ENCODE peak calls at places on chromosomes 5 and 9, in ten cellular contexts. A, F, G, O, H, R, Q, T, I and Z are unnamed samples.

GRCh38 chr5:142783601-142784291 is 13.6 kb downstream of the ARHGAP26 start:
- DNase-seq in A (peak; percentile 20), F (no peak), G (peak; percentile 43), O (peak; percentile 80), H (no peak), R (no peak), Q (no peak), T (no peak), I (no peak), Z (no peak)

GRCh38 chr9:81879501-81879916 is 48.7 kb upstream of the SPATA31D4 start:
- DNase-seq in A (no peak), F (no peak), G (no peak), O (no peak), H (no peak), R (no peak), Q (peak; percentile 65), T (no peak), I (peak; percentile 72), Z (no peak)

GRCh38 chr5:151094054-151094858 is 13.4 kb upstream of the TNIP1 start:
- DNase-seq in A (no peak), F (no peak), G (no peak), O (no peak), H (no peak), R (no peak), Q (peak; percentile 73), T (no peak), I (peak; percentile 74), Z (no peak)

GRCh38 chr5:171867786-171868185 is 82.2 kb downstream of the SMIM23 start:
- DNase-seq in A (no peak), F (no peak), G (no peak), O (no peak), H (no peak), R (no peak), Q (no peak), T (no peak), I (no peak), Z (no peak)

GRCh38 chr9:90287567-90288274 is 354.9 kb downstream of the DIRAS2 start:
- DNase-seq in A (no peak), F (no peak), G (no peak), O (no peak), H (no peak), R (no peak), Q (peak; percentile 39), T (no peak), I (no peak), Z (no peak)

GRCh38 chr5:108102463-108102862 is 279.4 kb downstream of the FBXL17 start:
- DNase-seq in A (no peak), F (no peak), G (no peak), O (no peak), H (no peak), R (no peak), Q (no peak), T (no peak), I (no peak), Z (no peak)

GRCh38 chr9:18362901-18363685 is 110.9 kb upstream of the ADAMTSL1 start:
- DNase-seq in A (no peak), F (no peak), G (no peak), O (peak; percentile 46), H (no peak), R (no peak), Q (peak; percentile 10), T (no peak), I (peak; percentile 24), Z (no peak)

GRCh38 chr5:169970911-169971436 is 9.3 kb downstream of the INSYN2B start:
- DNase-seq in A (no peak), F (no peak), G (no peak), O (peak; percentile 66), H (no peak), R (no peak), Q (no peak), T (no peak), I (no peak), Z (no peak)

DNA sequence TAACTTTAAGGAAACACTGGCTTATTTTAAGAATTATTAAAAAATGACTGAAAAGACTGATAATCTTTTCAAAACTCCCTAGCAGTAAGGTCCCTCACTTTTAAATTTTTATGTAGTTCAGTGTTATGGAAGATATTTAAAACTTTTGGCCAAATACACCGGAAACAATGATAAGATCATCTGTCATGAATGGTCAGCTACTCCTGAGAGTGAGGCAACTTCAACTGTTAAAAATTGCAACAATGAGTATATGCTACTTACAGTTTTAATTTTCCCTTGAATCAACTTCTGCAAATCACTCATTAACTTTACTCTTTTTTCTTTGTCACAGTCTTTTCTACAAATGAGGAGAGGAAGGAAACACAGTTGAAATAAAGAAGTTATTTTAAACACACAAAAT is 10.8 kb downstream of the PUM3 start:
- DNase-seq in A (no peak), F (no peak), G (no peak), O (no peak), H (no peak), R (no peak), Q (no peak), T (no peak), I (no peak), Z (no peak)
- H3K27ac ChIP-seq in A (no peak overlapping the region), F (no peak overlapping the region), G (no peak overlapping the region), O (no peak overlapping the region), H (no peak overlapping the region), R (no peak overlapping the region), Q (no peak overlapping the region), T (no peak overlapping the region), I (no peak overlapping the region), Z (no peak overlapping the region)

GRCh38 chr9:73151653-73152382 is at the start of gene ANXA1:
- DNase-seq in A (no peak), F (no peak), G (no peak), O (no peak), H (peak; percentile 60), R (no peak), Q (no peak), T (no peak), I (peak; percentile 34), Z (no peak)

GRCh38 chr9:73152445-73152844 is 780 bp downstream of the ANXA1 start:
- DNase-seq in A (no peak), F (no peak), G (no peak), O (no peak), H (peak; percentile 41), R (no peak), Q (no peak), T (no peak), I (no peak), Z (no peak)

GRCh38 chr9:73148447-73148937 is 3.2 kb upstream of the ANXA1 start:
- DNase-seq in A (no peak), F (no peak), G (no peak), O (no peak), H (no peak), R (no peak), Q (no peak), T (no peak), I (no peak), Z (no peak)

GRCh38 chr9:73146113-73146815 is 5.4 kb upstream of the ANXA1 start:
- DNase-seq in A (no peak), F (no peak), G (no peak), O (no peak), H (no peak), R (no peak), Q (no peak), T (no peak), I (no peak), Z (no peak)

DNA sequence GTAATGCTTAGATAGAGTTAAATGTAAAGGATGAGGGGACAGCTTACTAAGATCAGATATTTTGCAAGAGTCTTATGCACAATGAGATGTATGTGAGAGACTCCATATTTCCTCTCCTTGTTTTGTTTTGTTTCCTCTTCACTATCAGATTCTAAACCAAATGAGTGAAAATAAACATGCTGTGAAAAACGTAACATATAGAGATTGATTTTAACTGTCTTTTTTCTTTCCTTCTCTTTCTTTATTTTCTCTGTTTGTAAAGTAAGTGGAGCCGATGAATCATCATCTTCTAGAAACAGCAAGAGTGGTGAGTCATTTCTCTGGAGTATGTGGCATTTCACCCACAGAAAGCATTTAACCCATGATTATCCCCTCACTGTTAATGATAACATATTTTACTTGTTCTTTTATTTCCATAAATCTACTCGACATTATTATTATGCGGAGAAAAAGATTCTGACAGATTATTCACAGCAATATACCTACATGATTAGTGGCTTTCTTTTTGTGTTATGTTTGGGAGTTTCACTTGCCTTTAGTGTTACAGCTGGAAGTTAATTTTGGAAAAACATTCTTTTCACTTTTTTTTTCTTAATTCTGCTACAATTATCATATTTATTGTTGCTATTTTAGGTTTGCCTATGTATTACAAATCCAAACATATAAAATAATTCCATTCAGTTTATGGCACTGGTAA is 2.1 kb upstream of the ANXA1 start:
- DNase-seq in A (no peak), F (no peak), G (no peak), O (no peak), H (no peak), R (peak; percentile 44), Q (no peak), T (no peak), I (no peak), Z (no peak)
- H3K27ac ChIP-seq in A (no peak overlapping the region), F (peak overlapping the region; percentile 70), G (no peak overlapping the region), O (no peak overlapping the region), H (no peak overlapping the region), R (peak overlapping the region; percentile 90), Q (peak overlapping the region; percentile 74), T (peak overlapping the region; percentile 37), I (peak overlapping the region; percentile 49), Z (no peak overlapping the region)

GRCh38 chr5:172875372-172876279 is 41.6 kb downstream of the ERGIC1 start:
- DNase-seq in A (no peak), F (no peak), G (no peak), O (no peak), H (no peak), R (no peak), Q (no peak), T (no peak), I (no peak), Z (no peak)
- H3K27ac ChIP-seq in A (no peak overlapping the region), F (peak overlapping the region; percentile 90), G (no peak overlapping the region), O (peak overlapping the region; percentile 27), H (no peak overlapping the region), R (no peak overlapping the region), Q (peak overlapping the region; percentile 91), T (peak overlapping the region; percentile 68), I (no peak overlapping the region), Z (no peak overlapping the region)

GRCh38 chr5:153159611-153160010 is 330.9 kb upstream of the GRIA1 start:
- DNase-seq in A (no peak), F (no peak), G (no peak), O (no peak), H (no peak), R (no peak), Q (no peak), T (no peak), I (no peak), Z (no peak)

GRCh38 chr5:153157156-153157555 is 333.3 kb upstream of the GRIA1 start:
- DNase-seq in A (no peak), F (no peak), G (no peak), O (no peak), H (no peak), R (no peak), Q (no peak), T (no peak), I (no peak), Z (no peak)

GRCh38 chr5:153153086-153153485 is 337.4 kb upstream of the GRIA1 start:
- DNase-seq in A (no peak), F (no peak), G (no peak), O (no peak), H (no peak), R (no peak), Q (no peak), T (no peak), I (no peak), Z (no peak)

DNA sequence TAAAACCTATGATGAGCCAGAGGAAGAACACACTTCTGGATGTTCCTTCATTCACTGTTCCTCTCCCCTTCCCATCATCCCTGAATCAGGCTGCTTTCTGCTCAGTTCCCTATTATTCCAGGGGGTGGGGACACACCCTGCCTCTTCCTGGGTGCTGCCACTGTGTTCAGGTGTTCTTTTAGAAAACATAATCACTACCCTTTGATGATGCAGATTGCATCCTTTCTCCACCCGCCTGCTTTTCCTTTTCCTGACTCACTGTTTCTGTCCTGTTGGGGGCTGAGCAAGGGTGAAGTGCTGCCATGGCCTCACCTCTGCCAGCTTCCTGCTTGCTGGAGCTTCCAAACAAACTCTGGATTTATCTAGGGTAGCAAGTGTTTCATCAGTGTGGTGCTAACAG is 331.9 kb upstream of the GRIA1 start:
- DNase-seq in A (no peak), F (no peak), G (no peak), O (no peak), H (peak; percentile 4), R (no peak), Q (no peak), T (no peak), I (no peak), Z (no peak)
- H3K27ac ChIP-seq in A (no peak overlapping the region), F (no peak overlapping the region), G (no peak overlapping the region), O (no peak overlapping the region), H (no peak overlapping the region), R (no peak overlapping the region), Q (no peak overlapping the region), T (no peak overlapping the region), I (no peak overlapping the region), Z (no peak overlapping the region)